ENCODE peak calls at places on chromosomes 3 and 15, in eight cellular contexts. Y, V, X, S, R, D, L and M are unnamed samples. For H3K36me3, the result is how much of the 10 kb centered on the place peaks cover.

GRCh38 chr3:197549261-197549885 is 6.4 kb downstream of the BDH1 start:
- DNase-seq in Y (peak), V (no peak), X (no peak), S (no peak), R (no peak), D (no peak), L (no peak), M (no peak)

GRCh38 chr15:95826831-95827230 is 503.7 kb upstream of the NR2F2 start:
- DNase-seq in Y (peak), V (no peak), X (no peak), S (no peak), R (peak), D (no peak), L (no peak), M (no peak)

GRCh38 chr15:40796041-40796440 is 10.8 kb upstream of the ZFYVE19 start:
- DNase-seq in Y (no peak), V (no peak), X (no peak), S (no peak), R (no peak), D (no peak), L (peak), M (no peak)

GRCh38 chr3:24145981-24146822 is 201.1 kb downstream of the NR1D2 start:
- DNase-seq in Y (peak), V (no peak), X (peak), S (peak), R (peak), D (no peak), L (peak), M (no peak)

GRCh38 chr15:80494311-80494710 is 90.1 kb downstream of the ARNT2 start:
- DNase-seq in Y (no peak), V (no peak), X (peak), S (peak), R (peak), D (no peak), L (no peak), M (peak)

GRCh38 chr3:32340039-32340438 is 51.6 kb upstream of the CMTM7 start:
- DNase-seq in Y (peak), V (peak), X (peak), S (peak), R (peak), D (peak), L (no peak), M (no peak)

GRCh38 chr15:46365612-46366011 is 730.8 kb downstream of the SQOR start:
- DNase-seq in Y (no peak), V (no peak), X (peak), S (peak), R (peak), D (no peak), L (no peak), M (no peak)

GRCh38 chr3:145704020-145704419 is 457.0 kb downstream of the PLOD2 start:
- DNase-seq in Y (no peak), V (no peak), X (no peak), S (no peak), R (no peak), D (no peak), L (no peak), M (no peak)

GRCh38 chr15:89809787-89810148 is 4.9 kb downstream of the ANPEP start:
- DNase-seq in Y (no peak), V (no peak), X (no peak), S (no peak), R (no peak), D (no peak), L (no peak), M (no peak)

GRCh38 chr15:29278436-29279099 is 8.9 kb upstream of the NSMCE3 start:
- DNase-seq in Y (no peak), V (no peak), X (peak), S (peak), R (peak), D (no peak), L (no peak), M (no peak)

GRCh38 chr3:171379281-171379680 is 80.9 kb downstream of the TNIK start:
- DNase-seq in Y (no peak), V (no peak), X (peak), S (peak), R (peak), D (no peak), L (peak), M (no peak)

GRCh38 chr3:132749786-132750185 is 27.6 kb upstream of the NPHP3 start:
- DNase-seq in Y (no peak), V (no peak), X (peak), S (peak), R (peak), D (no peak), L (no peak), M (no peak)

GRCh38 chr3:53225651-53226050 is 30.2 kb downstream of the TKT start:
- DNase-seq in Y (no peak), V (no peak), X (no peak), S (no peak), R (no peak), D (no peak), L (no peak), M (no peak)

GRCh38 chr3:151404316-151404715 is 19.8 kb upstream of the P2RY12 start:
- DNase-seq in Y (no peak), V (no peak), X (peak), S (peak), R (peak), D (no peak), L (no peak), M (no peak)

GRCh38 chr3:184142199-184142598 is 7.0 kb downstream of the EIF2B5 start:
- DNase-seq in Y (no peak), V (no peak), X (no peak), S (no peak), R (no peak), D (no peak), L (no peak), M (no peak)

GRCh38 chr15:43085921-43086320 is 19.9 kb downstream of the UBR1 start:
- DNase-seq in Y (no peak), V (no peak), X (peak), S (peak), R (peak), D (no peak), L (no peak), M (no peak)

GRCh38 chr3:13235079-13235478 is 161.8 kb upstream of the IQSEC1 start:
- DNase-seq in Y (peak), V (no peak), X (no peak), S (no peak), R (peak), D (no peak), L (no peak), M (no peak)

GRCh38 chr3:23834082-23834870 is 28.5 kb downstream of the UBE2E1 start:
- DNase-seq in Y (peak), V (no peak), X (no peak), S (no peak), R (no peak), D (no peak), L (no peak), M (no peak)

GRCh38 chr3:139758654-139759291 is 81.0 kb upstream of the NMNAT3 start:
- DNase-seq in Y (peak), V (peak), X (peak), S (peak), R (no peak), D (peak), L (no peak), M (no peak)

GRCh38 chr3:53161820-53162671 is 1.0 kb downstream of the PRKCD start:
- DNase-seq in Y (peak), V (no peak), X (no peak), S (peak), R (peak), D (peak), L (no peak), M (peak)

GRCh38 chr3:63228677-63229076 is 49.4 kb upstream of the SYNPR start:
- DNase-seq in Y (peak), V (peak), X (peak), S (peak), R (peak), D (peak), L (no peak), M (no peak)

GRCh38 chr3:143895805-143896204 is 47.5 kb upstream of the SLC9A9 start:
- DNase-seq in Y (no peak), V (no peak), X (no peak), S (no peak), R (peak), D (no peak), L (no peak), M (no peak)

GRCh38 chr15:91061997-91062396 is 38.1 kb upstream of the SV2B start:
- DNase-seq in Y (no peak), V (no peak), X (no peak), S (no peak), R (no peak), D (peak), L (no peak), M (no peak)

GRCh38 chr3:164416491-164417222 is 661.6 kb downstream of the SI start:
- DNase-seq in Y (peak), V (no peak), X (no peak), S (peak), R (no peak), D (no peak), L (no peak), M (no peak)

GRCh38 chr3:27686642-27687041 is 35.5 kb downstream of the EOMES start:
- DNase-seq in Y (no peak), V (no peak), X (peak), S (peak), R (peak), D (no peak), L (no peak), M (no peak)

GRCh38 chr15:62275818-62276217 is 110.7 kb upstream of the C2CD4B start:
- DNase-seq in Y (no peak), V (no peak), X (no peak), S (no peak), R (no peak), D (no peak), L (no peak), M (no peak)

GRCh38 chr3:167032267-167032876 is 347.7 kb downstream of the ZBBX start:
- DNase-seq in Y (peak), V (peak), X (peak), S (peak), R (peak), D (peak), L (peak), M (no peak)

GRCh38 chr3:4888913-4889846 is 90.1 kb upstream of the BHLHE40 start:
- DNase-seq in Y (no peak), V (no peak), X (peak), S (peak), R (peak), D (no peak), L (no peak), M (no peak)

GRCh38 chr3:161559177-161559998 is 62.8 kb downstream of the OTOL1 start:
- DNase-seq in Y (peak), V (peak), X (peak), S (peak), R (peak), D (peak), L (no peak), M (no peak)

GRCh38 chr15:38226867-38227266 is 25.8 kb upstream of the SPRED1 start:
- DNase-seq in Y (no peak), V (no peak), X (peak), S (peak), R (peak), D (no peak), L (peak), M (peak)

GRCh38 chr3:66598168-66598567 is 97.3 kb upstream of the LRIG1 start:
- DNase-seq in Y (no peak), V (no peak), X (peak), S (peak), R (no peak), D (no peak), L (no peak), M (no peak)

GRCh38 chr3:125115640-125116039 is 59.8 kb upstream of the HEG1 start:
- DNase-seq in Y (no peak), V (no peak), X (peak), S (peak), R (no peak), D (peak), L (no peak), M (no peak)

GRCh38 chr3:71069797-71070196 is 513.7 kb downstream of the FOXP1 start:
- DNase-seq in Y (peak), V (peak), X (no peak), S (no peak), R (peak), D (peak), L (no peak), M (peak)

GRCh38 chr3:71067977-71068376 is 515.6 kb downstream of the FOXP1 start:
- DNase-seq in Y (no peak), V (no peak), X (no peak), S (no peak), R (no peak), D (no peak), L (no peak), M (no peak)

GRCh38 chr3:71072288-71072687 is 511.2 kb downstream of the FOXP1 start:
- DNase-seq in Y (no peak), V (no peak), X (no peak), S (no peak), R (no peak), D (no peak), L (no peak), M (no peak)

GRCh38 chr3:71074416-71074815 is 509.1 kb downstream of the FOXP1 start:
- DNase-seq in Y (no peak), V (no peak), X (no peak), S (peak), R (peak), D (no peak), L (no peak), M (no peak)

GRCh38 chr3:71070497-71071465 is 512.7 kb downstream of the FOXP1 start:
- DNase-seq in Y (no peak), V (no peak), X (no peak), S (no peak), R (no peak), D (no peak), L (no peak), M (no peak)
- H3K27ac ChIP-seq in Y (peak), V (no peak), X (no peak), S (peak), R (no peak), D (no peak), L (no peak), M (no peak)

GRCh38 chr15:85404922-85405293 is 24.5 kb downstream of the AKAP13 start:
- DNase-seq in Y (no peak), V (peak), X (peak), S (peak), R (peak), D (peak), L (peak), M (no peak)
- H3K4me2 ChIP-seq in Y (no peak), V (no peak), X (peak), S (peak), R (peak), D (peak), L (peak), M (peak)

DNA sequence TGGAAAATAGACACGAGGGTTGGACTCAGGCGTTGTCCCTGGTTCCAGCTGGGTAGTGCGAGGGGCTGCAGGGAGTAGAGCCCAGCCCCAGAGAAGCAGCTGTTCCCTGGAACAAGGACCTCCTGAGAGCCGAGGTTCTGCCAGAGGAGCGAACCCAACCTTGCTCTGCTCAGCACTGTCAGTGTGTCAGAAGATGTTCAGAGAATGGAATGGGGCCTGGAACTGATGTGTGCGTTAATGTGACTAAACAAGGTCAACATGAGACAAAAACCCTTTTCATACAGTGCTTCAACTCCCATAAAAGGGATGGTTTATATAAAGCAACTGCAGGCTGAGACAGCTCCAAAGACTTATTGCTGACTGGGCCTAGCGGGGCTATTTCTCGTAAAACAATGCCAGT is 35.5 kb upstream of the HACD2 start:
- DNase-seq in Y (no peak), V (no peak), X (peak), S (peak), R (peak), D (no peak), L (no peak), M (no peak)
- H3K36me3 ChIP-seq in Y (under half), V (under half), X (under half), S (under half), R (under half), D (under half), L (under half), M (under half)

DNA sequence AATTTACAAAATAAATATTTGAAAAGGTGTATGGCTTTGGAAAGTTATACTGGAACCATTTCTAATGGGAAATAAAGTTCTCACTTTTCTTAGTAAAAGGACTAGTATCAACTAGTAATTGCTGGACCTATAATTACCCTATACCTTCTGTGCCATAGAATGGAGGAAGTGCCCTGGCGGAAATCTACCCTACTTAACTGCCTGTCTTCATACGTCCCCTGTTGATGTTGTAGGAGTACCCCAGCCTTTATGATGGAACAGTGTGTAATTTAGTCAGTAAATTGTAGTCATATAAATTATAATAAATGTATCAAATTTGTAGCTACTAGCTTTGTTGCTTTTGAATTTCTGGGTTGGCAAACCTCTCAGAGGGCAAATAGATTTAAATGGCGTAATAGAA is 149.9 kb downstream of the LPP start:
- DNase-seq in Y (no peak), V (no peak), X (no peak), S (no peak), R (no peak), D (no peak), L (no peak), M (no peak)
- H3K27ac ChIP-seq in Y (no peak), V (no peak), X (no peak), S (no peak), R (no peak), D (no peak), L (no peak), M (no peak)

DNA sequence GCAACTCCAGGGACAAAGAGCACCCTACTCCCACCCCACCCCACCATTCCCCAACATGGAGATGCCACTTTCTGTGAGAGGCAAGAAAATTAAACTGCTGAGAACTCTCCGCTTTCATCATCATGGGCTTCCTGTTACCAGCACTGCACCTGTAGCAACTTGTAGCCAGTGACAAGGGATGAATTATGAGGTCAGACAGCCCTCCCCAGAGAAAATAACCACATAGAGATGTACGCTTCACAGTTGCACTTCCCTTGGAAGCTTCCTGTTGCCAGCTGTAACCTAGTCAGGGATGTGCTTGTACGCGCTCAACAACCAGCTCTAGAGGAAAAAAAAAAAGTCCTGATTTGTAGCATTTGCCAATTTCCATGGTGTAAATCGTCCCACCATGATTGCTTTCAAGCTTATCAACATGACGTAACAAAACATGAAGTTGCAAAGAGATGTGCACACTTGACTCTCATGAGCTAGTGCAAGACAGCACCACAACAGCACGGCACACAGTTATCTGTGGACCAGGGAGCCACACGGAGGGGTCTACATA is 145.4 kb downstream of the RAB11A start:
- DNase-seq in Y (no peak), V (no peak), X (no peak), S (no peak), R (no peak), D (no peak), L (no peak), M (no peak)
- H3K4me2 ChIP-seq in Y (no peak), V (no peak), X (no peak), S (no peak), R (no peak), D (no peak), L (no peak), M (no peak)